ENCODE peak calls at places on chromosomes 7 and 10, in five cellular contexts. B, V, A, D and C are unnamed samples.

GRCh38 chr10:29881336-29881751 is 178.0 kb downstream of the JCAD start:
- DNase-seq in B (no peak), V (no peak), A (no peak), D (no peak), C (no peak)

GRCh38 chr7:45812946-45813345 is 59.9 kb downstream of the CCDC201 start:
- DNase-seq in B (no peak), V (no peak), D (no peak), A (no peak), C (no peak)

GRCh38 chr10:129744134-129744895 is 219.8 kb downstream of the EBF3 start:
- DNase-seq in D (no peak), B (peak), V (no peak), A (no peak), C (no peak)

GRCh38 chr7:81983421-81983820 is 213.6 kb upstream of the HGF start:
- DNase-seq in B (no peak), V (no peak), D (no peak), A (no peak), C (no peak)

GRCh38 chr10:115657161-115657850 is 564.1 kb downstream of the ATRNL1 start:
- DNase-seq in B (no peak), V (no peak), D (no peak), A (no peak), C (no peak)

GRCh38 chr7:65438593-65438992 is 64.9 kb downstream of the ZNF92 start:
- DNase-seq in B (no peak), D (no peak), A (no peak), V (no peak), C (no peak)

GRCh38 chr7:33262476-33262875 is 133.1 kb downstream of the BBS9 start:
- DNase-seq in V (no peak), D (no peak), B (no peak), A (peak), C (no peak)

GRCh38 chr10:48452879-48453412 is 146.5 kb downstream of the MAPK8 start:
- DNase-seq in A (no peak), D (no peak), B (no peak), V (no peak), C (no peak)

GRCh38 chr7:55486991-55487390 is 85.3 kb downstream of the VOPP1 start:
- DNase-seq in A (no peak), V (no peak), B (no peak), D (no peak), C (no peak)

GRCh38 chr7:12930534-12930933 is 243.1 kb downstream of the ARL4A start:
- DNase-seq in V (no peak), B (no peak), D (no peak), A (no peak), C (no peak)

GRCh38 chr7:22356855-22357310 is at the start of gene RAPGEF5:
- DNase-seq in V (no peak), D (no peak), A (peak), B (peak), C (no peak)

GRCh38 chr7:43872401-43873165 is 3.3 kb upstream of the MRPS24 start:
- DNase-seq in V (no peak), D (no peak), B (no peak), A (no peak), C (peak)
- TF ChIP-seq CREB1 in V (no peak), D (no peak), B (no peak), A (no peak), C (no peak)

GRCh38 chr10:132292972-132293415 is 14.8 kb downstream of the STK32C start:
- DNase-seq in V (no peak), A (no peak), D (no peak), B (no peak), C (no peak)
- TF ChIP-seq CREB1 in V (no peak), A (no peak), D (no peak), B (no peak), C (no peak)

DNA sequence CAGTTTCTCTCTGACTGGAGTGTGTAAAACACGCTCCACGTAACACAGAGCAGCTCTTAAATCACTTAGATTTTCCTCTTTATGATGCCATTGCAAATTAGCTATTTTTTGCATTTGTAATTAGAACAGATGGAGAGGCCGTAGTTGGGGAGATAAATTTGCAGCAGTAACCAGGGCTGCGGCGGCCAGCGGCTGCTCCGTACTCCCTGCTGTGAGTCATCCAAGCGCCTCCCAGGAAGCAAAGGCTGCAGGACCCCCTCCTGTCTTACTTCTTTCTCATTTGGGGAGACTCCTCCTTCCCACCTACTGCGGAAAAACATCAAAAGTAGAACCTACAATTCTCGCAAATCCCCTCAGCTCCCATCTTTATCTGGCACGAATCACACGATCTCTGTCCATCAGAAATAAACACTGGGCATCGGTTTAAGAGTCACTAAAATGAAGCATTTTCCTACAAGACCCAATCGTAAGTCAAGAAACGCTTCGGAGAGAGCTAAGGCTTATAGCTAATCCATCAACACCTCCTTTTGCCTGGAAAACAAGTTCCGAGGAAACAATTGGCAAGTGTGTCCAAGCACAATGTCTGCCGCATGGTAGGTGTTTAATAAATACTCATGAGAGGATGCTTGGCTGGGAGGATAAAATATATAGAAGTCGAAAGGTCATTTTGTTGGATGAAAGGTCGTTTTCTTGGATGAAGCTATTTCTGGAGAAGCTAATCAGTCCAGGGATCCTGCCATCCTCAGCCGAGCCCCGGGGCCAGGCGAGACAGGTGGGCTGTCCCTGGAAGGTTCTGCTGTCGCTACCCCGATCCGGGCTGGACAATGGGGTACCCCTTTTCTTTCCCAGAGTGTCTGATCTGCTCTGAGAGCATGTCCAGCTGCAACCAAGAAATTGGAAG is 31.7 kb upstream of the MSRB2 start:
- DNase-seq in V (no peak), A (no peak), B (no peak), D (no peak), C (peak)
- TF ChIP-seq CREB1 in V (no peak), A (no peak), B (no peak), D (no peak), C (no peak)

DNA sequence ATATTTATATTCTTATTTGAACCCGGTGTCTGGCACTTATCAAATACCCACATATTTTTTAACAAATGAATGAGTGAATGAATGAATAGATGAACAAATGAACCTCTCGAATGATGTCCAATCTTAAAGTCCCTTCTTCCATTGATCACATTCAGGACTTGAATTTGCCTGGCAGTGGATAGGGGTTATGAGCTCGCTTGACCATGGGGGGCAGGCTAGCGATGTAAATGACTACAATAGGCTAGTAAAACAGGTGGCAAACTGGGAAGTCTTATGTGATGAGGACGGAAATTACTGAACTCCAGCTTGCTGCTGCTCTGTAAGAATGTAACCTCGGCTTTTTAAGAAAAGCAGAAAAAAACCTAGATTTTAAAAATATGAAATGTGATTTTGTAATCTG is 247.7 kb upstream of the DKK1 start:
- DNase-seq in A (peak), D (no peak), B (peak), V (no peak), C (no peak)
- TF ChIP-seq CREB1 in A (no peak), D (no peak), B (no peak), V (no peak), C (no peak)

DNA sequence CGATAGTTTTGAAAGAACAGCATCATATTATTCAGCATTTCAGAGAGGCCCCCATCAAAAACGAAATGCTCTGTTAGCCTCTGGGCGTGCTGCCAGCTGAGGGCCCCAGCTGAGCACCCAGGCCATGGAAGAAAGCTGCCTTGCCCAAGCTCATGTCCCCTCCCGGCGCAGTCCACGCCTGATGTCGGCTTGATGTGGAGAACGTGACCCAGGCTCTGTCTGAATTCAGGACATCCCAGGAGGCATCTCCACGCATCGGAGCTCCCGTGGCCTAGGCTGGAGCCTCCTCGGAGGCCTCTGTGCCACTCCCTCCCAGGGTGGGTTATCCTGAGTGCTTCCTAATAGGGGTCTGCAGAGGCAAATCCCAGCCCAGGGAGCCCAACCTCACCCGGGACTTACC is 218.3 kb upstream of the AKR1E2 start:
- DNase-seq in B (no peak), D (no peak), A (no peak), V (no peak), C (no peak)
- TF ChIP-seq CREB1 in B (no peak), D (no peak), A (no peak), V (no peak), C (no peak)

GRCh38 chr7:37942934-37943610 is 22.6 kb downstream of the EPDR1 start:
- DNase-seq in B (peak), V (peak), D (peak), A (peak), C (no peak)
- TF ChIP-seq CREB1 in B (no peak), V (peak), D (no peak), A (no peak), C (no peak)

GRCh38 chr10:73894245-73894971 is 16.5 kb upstream of the PLAU start:
- DNase-seq in D (no peak), A (no peak), V (no peak), B (no peak), C (no peak)
- TF ChIP-seq CREB1 in D (no peak), A (no peak), V (no peak), B (no peak), C (no peak)

DNA sequence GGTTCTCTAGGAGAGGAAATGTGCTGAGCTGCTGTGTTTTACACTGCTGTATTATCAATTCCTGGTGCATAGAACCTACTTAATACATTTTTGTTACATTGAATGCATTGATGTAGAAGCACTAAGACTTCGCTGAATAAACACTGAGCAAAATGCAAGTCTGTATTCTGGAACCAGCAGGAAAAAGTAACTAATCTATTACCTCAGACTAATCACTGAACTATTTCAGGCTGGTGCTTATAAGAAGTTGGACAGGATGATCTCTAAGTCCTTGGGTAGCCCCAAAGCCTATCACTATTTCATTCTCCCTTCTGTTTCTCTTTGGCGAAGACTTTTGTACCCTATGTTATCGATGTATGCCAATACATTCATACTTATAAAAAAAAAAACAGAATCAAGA is 87.2 kb upstream of the LRRTM3 start:
- DNase-seq in V (no peak), B (no peak), A (no peak), D (no peak), C (no peak)
- TF ChIP-seq CREB1 in V (no peak), B (no peak), A (no peak), D (no peak), C (no peak)

DNA sequence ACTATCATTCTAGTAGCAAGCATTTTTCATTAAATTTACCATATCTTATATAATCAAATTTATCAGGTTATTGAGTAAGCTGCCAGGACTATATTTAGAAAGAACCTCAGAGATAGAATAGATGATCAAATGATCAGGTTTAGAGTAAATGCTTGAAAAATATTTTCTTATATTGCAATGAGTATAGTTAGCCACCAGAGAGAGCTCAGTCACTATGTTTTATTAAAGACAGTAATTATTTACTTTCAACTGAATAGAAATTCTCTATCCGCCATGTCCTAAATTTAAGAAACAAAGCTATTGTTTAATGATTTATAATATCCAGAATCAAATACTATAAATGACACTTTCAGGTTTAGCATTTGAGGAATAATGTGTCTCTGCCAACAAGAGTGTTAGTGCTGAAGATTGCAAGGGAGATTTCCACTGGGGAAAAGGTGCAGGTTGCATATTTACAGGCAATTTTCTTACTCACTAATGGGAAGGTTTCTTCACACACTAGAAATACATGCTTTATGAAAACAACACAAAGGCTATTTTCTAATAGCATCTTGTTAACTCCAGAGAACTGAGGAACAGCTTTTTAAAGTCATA is 184.7 kb downstream of the DGKB start:
- DNase-seq in B (no peak), V (no peak), A (peak), D (no peak), C (no peak)
- TF ChIP-seq CREB1 in B (no peak), V (no peak), A (no peak), D (no peak), C (no peak)